ENCODE peak calls at places on chromosomes 12 and 14, in seven cellular contexts. D is heart right ventricle, H is left ventricle myocardium inferior, W is esophagus squamous epithelium, G is hepatocyte, P is kidney, I is fibroblast of lung. B is an unnamed sample. For H3K4me1, the result is how much of the 10 kb centered on the place peaks cover.

GRCh38 chr14:68011629-68012028 is 192.1 kb downstream of the RAD51B start:
- DNase-seq in D (no peak), H (no peak), W (no peak), G (no peak), P (no peak), I (peak), B (no peak)

GRCh38 chr14:104728631-104729030 is 4.6 kb downstream of the ADSS1 start:
- DNase-seq in D (no peak), H (no peak), W (no peak), G (no peak), P (no peak), I (no peak), B (no peak)

GRCh38 chr14:49477576-49477975 is 108.6 kb downstream of the RPS29 start:
- DNase-seq in D (no peak), H (no peak), W (no peak), G (no peak), P (no peak), I (no peak), B (no peak)

GRCh38 chr14:36264595-36264994 is 55.8 kb downstream of the MBIP start:
- DNase-seq in D (no peak), H (no peak), W (no peak), G (no peak), P (no peak), I (no peak), B (no peak)

GRCh38 chr12:132873724-132874123 is 13.7 kb downstream of the CHFR start:
- DNase-seq in D (no peak), H (no peak), W (no peak), G (no peak), P (peak), I (no peak), B (no peak)

GRCh38 chr14:97290977-97291376 is 493.8 kb downstream of the VRK1 start:
- DNase-seq in D (no peak), H (no peak), W (no peak), G (no peak), P (no peak), I (no peak), B (no peak)

GRCh38 chr12:4909734-4910501 is at the start of gene KCNA1:
- DNase-seq in D (no peak), H (no peak), W (no peak), G (peak), P (peak), I (peak), B (peak)

GRCh38 chr14:63993992-63994391 is 141.2 kb downstream of the SYNE2 start:
- DNase-seq in D (no peak), H (no peak), W (no peak), G (no peak), P (no peak), I (peak), B (peak)

GRCh38 chr12:68319988-68320623 is 12.1 kb downstream of the MDM1 start:
- DNase-seq in D (peak), H (peak), W (no peak), G (peak), P (no peak), I (peak), B (no peak)

GRCh38 chr12:62248873-62249272 is 11.3 kb upstream of the USP15 start:
- DNase-seq in D (no peak), H (no peak), W (no peak), G (no peak), P (no peak), I (no peak), B (peak)

GRCh38 chr12:38921025-38921677 is 15.8 kb upstream of the CPNE8 start:
- DNase-seq in D (peak), H (peak), W (no peak), G (peak), P (no peak), I (no peak), B (peak)

GRCh38 chr12:47773062-47773857 is at the start of gene SLC48A1:
- DNase-seq in D (peak), H (peak), W (no peak), G (peak), P (peak), I (peak), B (no peak)

GRCh38 chr12:131855521-131856142 is 27.4 kb downstream of the MMP17 start:
- DNase-seq in D (no peak), H (no peak), W (no peak), G (no peak), P (peak), I (no peak), B (no peak)

GRCh38 chr14:33563492-33563891 is 387.4 kb downstream of the EGLN3 start:
- DNase-seq in D (no peak), H (no peak), W (no peak), G (no peak), P (no peak), I (no peak), B (peak)

GRCh38 chr14:37195327-37195726 is 2.4 kb upstream of the MIPOL1 start:
- DNase-seq in D (no peak), H (no peak), W (no peak), G (no peak), P (no peak), I (peak), B (peak)

GRCh38 chr14:64792871-64793560 is 86.7 kb downstream of the SPTB start:
- DNase-seq in D (no peak), H (no peak), W (no peak), G (no peak), P (no peak), I (no peak), B (no peak)

GRCh38 chr14:52220924-52221802 is 46.3 kb upstream of the PTGDR start:
- DNase-seq in D (no peak), H (no peak), W (no peak), G (no peak), P (no peak), I (no peak), B (no peak)

GRCh38 chr12:130339946-130340345 is 2.3 kb downstream of the PIWIL1 start:
- DNase-seq in D (no peak), H (no peak), W (no peak), G (peak), P (no peak), I (no peak), B (peak)

GRCh38 chr14:32826404-32827082 is 112.1 kb upstream of the NPAS3 start:
- DNase-seq in D (peak), H (no peak), W (no peak), G (no peak), P (no peak), I (peak), B (no peak)

GRCh38 chr12:100827901-100828520 is 33.4 kb downstream of the ANO4 start:
- DNase-seq in D (no peak), H (no peak), W (no peak), G (peak), P (no peak), I (peak), B (peak)

GRCh38 chr12:80445083-80445482 is 1.0 kb downstream of the PTPRQ start:
- DNase-seq in D (no peak), H (no peak), W (no peak), G (no peak), P (no peak), I (peak), B (no peak)

GRCh38 chr12:3076730-3077571 is at the start of gene TSPAN9:
- DNase-seq in D (peak), H (peak), W (no peak), G (peak), P (peak), I (peak), B (peak)

GRCh38 chr12:117365072-117365616 is 3.7 kb upstream of the NOS1 start:
- DNase-seq in D (no peak), H (no peak), W (no peak), G (no peak), P (no peak), I (no peak), B (no peak)

GRCh38 chr12:132477703-132478432 is 12.1 kb upstream of the FBRSL1 start:
- DNase-seq in D (no peak), H (no peak), W (no peak), G (no peak), P (peak), I (no peak), B (no peak)

GRCh38 chr14:96027356-96028335 is 11.5 kb upstream of the C14orf132 start:
- DNase-seq in D (no peak), H (no peak), W (no peak), G (no peak), P (no peak), I (no peak), B (no peak)

GRCh38 chr12:120079352-120080042 is 37.1 kb downstream of the RAB35 start:
- DNase-seq in D (no peak), H (no peak), W (no peak), G (no peak), P (no peak), I (no peak), B (peak)

GRCh38 chr14:25231006-25231405 is 181.1 kb upstream of the STXBP6 start:
- DNase-seq in D (no peak), H (no peak), W (no peak), G (no peak), P (no peak), I (no peak), B (no peak)

GRCh38 chr12:86376052-86376451 is 119.9 kb upstream of the MGAT4C start:
- DNase-seq in D (peak), H (peak), W (no peak), G (no peak), P (no peak), I (no peak), B (peak)
- TF ChIP-seq CTCF in D (no peak), H (peak), W (no peak), G (no peak), P (no peak), I (no peak), B (peak)

DNA sequence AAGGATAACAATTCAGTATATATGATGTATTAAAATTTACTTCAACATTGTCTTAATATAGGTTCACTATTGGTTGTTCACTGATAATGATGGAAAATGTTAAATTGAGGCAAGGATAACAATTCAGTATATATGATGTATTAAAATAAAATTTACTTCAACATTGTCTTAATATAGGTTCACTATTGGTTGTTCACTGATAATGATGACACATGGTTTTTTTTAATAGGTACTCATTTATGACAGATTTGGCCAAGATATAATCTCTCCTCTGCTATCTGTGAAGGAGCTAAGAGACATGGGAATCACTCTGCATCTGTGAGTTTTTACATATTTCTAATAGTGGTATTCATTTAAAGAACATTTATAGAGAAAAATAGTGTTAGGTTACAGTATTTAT is 8.1 kb downstream of the SCFD1 start:
- DNase-seq in D (no peak), H (no peak), W (no peak), G (no peak), P (no peak), I (no peak), B (no peak)
- H3K4me1 ChIP-seq in D (under half), H (under half), W (under half), G (under half), P (under half), I (under half), B (under half)

GRCh38 chr12:49089831-49090773 is 4.5 kb downstream of the DHH start:
- DNase-seq in D (no peak), H (peak), W (no peak), G (peak), P (peak), I (peak), B (peak)
- TF ChIP-seq CTCF in D (no peak), H (no peak), W (no peak), G (peak), P (no peak), I (no peak), B (peak)

GRCh38 chr12:25981597-25981996 is 23.1 kb downstream of the RASSF8 start:
- DNase-seq in D (no peak), H (no peak), W (no peak), G (no peak), P (no peak), I (no peak), B (no peak)
- H3K4me1 ChIP-seq in D (under half), H (half or more), W (under half), G (under half), P (under half), I (under half), B (under half)

GRCh38 chr12:53180931-53181645 is 363 bp upstream of the CSAD start:
- DNase-seq in D (peak), H (peak), W (no peak), G (peak), P (peak), I (peak), B (peak)
- TF ChIP-seq CTCF in D (no peak), H (no peak), W (no peak), G (no peak), P (peak), I (no peak), B (no peak)

DNA sequence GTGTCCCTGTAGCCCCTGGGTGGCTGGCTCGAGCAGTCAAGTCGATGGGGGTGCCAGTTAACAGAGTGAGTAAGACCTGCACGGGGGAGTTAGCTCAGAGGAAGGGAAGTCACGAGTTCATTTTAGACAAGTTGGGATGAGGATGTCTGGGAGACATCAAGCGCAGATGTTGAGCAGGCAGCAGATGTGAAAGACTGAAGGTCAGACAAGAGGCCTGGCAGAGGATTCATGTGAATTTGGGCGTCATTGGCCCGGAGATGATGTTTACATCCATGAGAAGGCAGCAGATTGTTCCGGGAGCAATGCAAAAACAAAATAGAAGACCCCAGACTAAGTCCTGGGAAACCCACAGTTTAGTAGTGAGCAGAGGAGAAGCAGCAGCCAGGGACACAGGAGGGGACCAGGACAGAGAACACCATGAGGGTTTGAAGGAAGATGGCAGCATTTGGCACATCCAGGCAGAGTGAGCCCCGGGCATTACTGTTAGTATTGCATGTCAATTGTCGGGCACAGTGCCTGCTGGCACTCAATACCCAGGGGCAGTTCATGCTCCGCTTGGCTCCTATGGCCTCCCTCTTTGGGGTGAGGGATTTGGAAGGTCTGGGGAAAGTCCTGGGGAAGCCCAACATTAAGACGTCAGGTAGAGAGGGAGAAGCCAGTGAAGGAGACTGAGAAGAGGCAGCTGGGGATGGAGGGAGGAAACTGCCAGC is 15.1 kb downstream of the LTBP2 start:
- DNase-seq in D (no peak), H (no peak), W (no peak), G (no peak), P (peak), I (peak), B (no peak)
- H3K4me1 ChIP-seq in D (half or more), H (half or more), W (under half), G (under half), P (under half), I (half or more), B (under half)

GRCh38 chr12:51590347-51591019 is 550 bp upstream of the SCN8A start:
- DNase-seq in D (peak), H (peak), W (no peak), G (peak), P (peak), I (peak), B (peak)
- TF ChIP-seq CTCF in D (peak), H (peak), W (peak), G (peak), P (peak), I (peak), B (peak)

GRCh38 chr14:74615735-74616134 is 3.7 kb upstream of the LTBP2 start:
- DNase-seq in D (no peak), H (no peak), W (no peak), G (no peak), P (no peak), I (no peak), B (no peak)
- H3K4me1 ChIP-seq in D (under half), H (half or more), W (half or more), G (under half), P (under half), I (half or more), B (under half)

B was measured in foreskin keratinocyte.